ENCODE peak calls at places on chromosomes 5 and 9, in six cellular contexts. F, I, K, R, O and H are unnamed samples.

GRCh38 chr9:33751536-33752129 is 43.7 kb upstream of the PRSS3 start:
- DNase-seq in I (no peak), R (no peak), K (no peak), O (no peak), F (no peak), H (peak; percentile 47)

GRCh38 chr9:114898741-114899140 is 31.6 kb downstream of the TNFSF8 start:
- DNase-seq in O (no peak), F (no peak), K (no peak), I (no peak), R (no peak), H (no peak)

GRCh38 chr5:125235995-125236394 is 489.6 kb upstream of the ZNF608 start:
- DNase-seq in K (no peak), O (no peak), I (no peak), R (no peak), F (no peak), H (no peak)

GRCh38 chr9:88587182-88587581 is 52.2 kb downstream of the NXNL2 start:
- DNase-seq in F (no peak), I (no peak), K (no peak), R (no peak), O (peak; percentile 26), H (no peak)

GRCh38 chr9:14782652-14783051 is 60.1 kb upstream of the CER1 start:
- DNase-seq in K (no peak), O (no peak), I (no peak), R (no peak), F (no peak), H (no peak)

GRCh38 chr5:141882594-141883183 is 4.5 kb upstream of the PCDH1 start:
- DNase-seq in I (peak; percentile 43), K (peak; percentile 83), R (no peak), F (no peak), O (no peak), H (peak; percentile 7)

GRCh38 chr9:96418920-96419690 is 935 bp upstream of the ZNF367 start:
- DNase-seq in R (peak; percentile 79), K (peak; percentile 83), I (peak; percentile 44), F (peak; percentile 58), O (peak; percentile 65), H (peak; percentile 86)

GRCh38 chr5:130277522-130277921 is 373.3 kb downstream of the CHSY3 start:
- DNase-seq in O (no peak), K (no peak), R (no peak), I (no peak), F (no peak), H (no peak)

GRCh38 chr5:134989291-134989830 is 21.7 kb downstream of the CATSPER3 start:
- DNase-seq in F (no peak), I (no peak), K (no peak), O (peak; percentile 46), R (no peak), H (no peak)

GRCh38 chr5:73373814-73374510 is 74.6 kb downstream of the FOXD1 start:
- DNase-seq in I (no peak), F (no peak), K (no peak), R (no peak), O (no peak), H (no peak)

GRCh38 chr5:88826959-88827585 is 55.9 kb downstream of the MEF2C start:
- DNase-seq in R (no peak), I (no peak), K (no peak), O (peak; percentile 93), F (no peak), H (peak; percentile 8)

GRCh38 chr9:38083858-38084555 is 15.0 kb upstream of the SHB start:
- DNase-seq in R (no peak), F (no peak), I (no peak), O (no peak), K (no peak), H (no peak)

GRCh38 chr5:97529354-97529753 is 346.3 kb upstream of the RIOK2 start:
- DNase-seq in R (no peak), F (no peak), I (no peak), K (no peak), O (no peak), H (no peak)

GRCh38 chr5:54739371-54739770 is 221.8 kb downstream of the SNX18 start:
- DNase-seq in I (no peak), F (no peak), K (no peak), R (no peak), O (no peak), H (no peak)

GRCh38 chr5:152505442-152506042 is 100.5 kb upstream of the NMUR2 start:
- DNase-seq in O (peak; percentile 58), I (peak; percentile 5), K (peak; percentile 44), R (peak; percentile 41), F (peak; percentile 20), H (peak; percentile 82)

GRCh38 chr5:81639556-81639955 is 111.3 kb downstream of the SSBP2 start:
- DNase-seq in I (no peak), K (no peak), O (peak; percentile 7), F (no peak), R (no peak), H (no peak)

GRCh38 chr5:132266031-132266835 is 8.7 kb downstream of the PDLIM4 start:
- DNase-seq in O (no peak), F (no peak), K (no peak), I (no peak), R (no peak), H (no peak)

GRCh38 chr5:38500861-38501260 is 55.6 kb downstream of the LIFR start:
- DNase-seq in F (no peak), I (no peak), O (peak; percentile 32), K (no peak), R (peak; percentile 31), H (peak; percentile 11)

GRCh38 chr5:111984044-111984443 is 227.1 kb upstream of the NREP start:
- DNase-seq in R (no peak), O (peak; percentile 88), I (no peak), F (no peak), K (peak; percentile 21), H (no peak)

GRCh38 chr9:88077071-88077617 is 61.1 kb downstream of the SPATA31C2 start:
- DNase-seq in F (no peak), K (no peak), O (no peak), R (no peak), I (no peak), H (no peak)

GRCh38 chr5:33806736-33807442 is 84.9 kb downstream of the ADAMTS12 start:
- DNase-seq in O (peak; percentile 74), F (no peak), R (no peak), K (no peak), I (no peak), H (peak; percentile 29)

GRCh38 chr9:131167146-131167692 is 41.8 kb downstream of the NUP214 start:
- DNase-seq in K (no peak), O (peak; percentile 5), I (no peak), F (no peak), R (no peak), H (peak; percentile 20)

GRCh38 chr5:176410486-176411180 is 5.7 kb downstream of the CLTB start:
- DNase-seq in R (no peak), K (no peak), O (no peak), F (no peak), I (no peak), H (no peak)

GRCh38 chr5:144191998-144192397 is 21.3 kb downstream of the KCTD16 start:
- DNase-seq in R (peak; percentile 83), I (no peak), O (peak; percentile 71), F (peak; percentile 49), K (no peak), H (peak; percentile 73)